ENCODE peak calls at places on chromosomes 3 and 15, in ten cellular contexts. One of them, this sample, is unnamed.

GRCh38 chr15:26665950-26666921 is 106.6 kb downstream of the GABRB3 start:
- DNase-seq in NT2/D1: peak
- DNase-seq in psoas muscle: no peak
- DNase-seq in AG09309: no peak
- DNase-seq in esophagus squamous epithelium: no peak
- DNase-seq in choroid plexus epithelial cell: no peak
- DNase-seq in ovary: no peak
- DNase-seq in kidney epithelial cell: no peak
- DNase-seq in tibial nerve: no peak
- DNase-seq in body of pancreas: no peak
- DNase-seq in this sample: no peak

GRCh38 chr3:177875786-177876476 is 660.3 kb upstream of the KCNMB2 start:
- DNase-seq in tibial nerve: no peak
- DNase-seq in kidney epithelial cell: no peak
- DNase-seq in AG09309: no peak
- DNase-seq in psoas muscle: no peak
- DNase-seq in choroid plexus epithelial cell: peak
- DNase-seq in body of pancreas: no peak
- DNase-seq in NT2/D1: no peak
- DNase-seq in esophagus squamous epithelium: no peak
- DNase-seq in ovary: no peak
- DNase-seq in this sample: no peak

GRCh38 chr3:47566667-47567066 is 12.0 kb downstream of the CSPG5 start:
- DNase-seq in ovary: no peak
- DNase-seq in NT2/D1: no peak
- DNase-seq in AG09309: no peak
- DNase-seq in tibial nerve: no peak
- DNase-seq in psoas muscle: no peak
- DNase-seq in esophagus squamous epithelium: no peak
- DNase-seq in body of pancreas: no peak
- DNase-seq in kidney epithelial cell: no peak
- DNase-seq in choroid plexus epithelial cell: no peak
- DNase-seq in this sample: no peak

GRCh38 chr15:87032291-87032690 is 952.6 kb downstream of the AGBL1 start:
- DNase-seq in AG09309: no peak
- DNase-seq in tibial nerve: no peak
- DNase-seq in esophagus squamous epithelium: no peak
- DNase-seq in choroid plexus epithelial cell: no peak
- DNase-seq in body of pancreas: no peak
- DNase-seq in ovary: no peak
- DNase-seq in kidney epithelial cell: no peak
- DNase-seq in psoas muscle: no peak
- DNase-seq in NT2/D1: peak
- DNase-seq in this sample: no peak

GRCh38 chr3:12507871-12508281 is 23.6 kb downstream of the TSEN2 start:
- DNase-seq in NT2/D1: no peak
- DNase-seq in body of pancreas: no peak
- DNase-seq in esophagus squamous epithelium: no peak
- DNase-seq in kidney epithelial cell: no peak
- DNase-seq in AG09309: no peak
- DNase-seq in choroid plexus epithelial cell: peak
- DNase-seq in psoas muscle: peak
- DNase-seq in tibial nerve: no peak
- DNase-seq in ovary: peak
- DNase-seq in this sample: peak

GRCh38 chr3:64533565-64534317 is 154.1 kb downstream of the ADAMTS9 start:
- DNase-seq in NT2/D1: peak
- DNase-seq in body of pancreas: peak
- DNase-seq in choroid plexus epithelial cell: peak
- DNase-seq in ovary: peak
- DNase-seq in AG09309: peak
- DNase-seq in psoas muscle: peak
- DNase-seq in kidney epithelial cell: peak
- DNase-seq in tibial nerve: peak
- DNase-seq in esophagus squamous epithelium: no peak
- DNase-seq in this sample: peak

GRCh38 chr3:67000006-67000405 is 1.9 kb downstream of the KBTBD8 start:
- DNase-seq in tibial nerve: no peak
- DNase-seq in kidney epithelial cell: peak
- DNase-seq in esophagus squamous epithelium: no peak
- DNase-seq in AG09309: no peak
- DNase-seq in choroid plexus epithelial cell: peak
- DNase-seq in psoas muscle: no peak
- DNase-seq in ovary: no peak
- DNase-seq in body of pancreas: no peak
- DNase-seq in NT2/D1: no peak
- DNase-seq in this sample: peak

GRCh38 chr15:63906266-63906584 is 72.5 kb upstream of the HERC1 start:
- DNase-seq in body of pancreas: no peak
- DNase-seq in esophagus squamous epithelium: no peak
- DNase-seq in kidney epithelial cell: no peak
- DNase-seq in AG09309: no peak
- DNase-seq in NT2/D1: no peak
- DNase-seq in tibial nerve: no peak
- DNase-seq in ovary: peak
- DNase-seq in psoas muscle: no peak
- DNase-seq in choroid plexus epithelial cell: no peak
- DNase-seq in this sample: no peak

DNA sequence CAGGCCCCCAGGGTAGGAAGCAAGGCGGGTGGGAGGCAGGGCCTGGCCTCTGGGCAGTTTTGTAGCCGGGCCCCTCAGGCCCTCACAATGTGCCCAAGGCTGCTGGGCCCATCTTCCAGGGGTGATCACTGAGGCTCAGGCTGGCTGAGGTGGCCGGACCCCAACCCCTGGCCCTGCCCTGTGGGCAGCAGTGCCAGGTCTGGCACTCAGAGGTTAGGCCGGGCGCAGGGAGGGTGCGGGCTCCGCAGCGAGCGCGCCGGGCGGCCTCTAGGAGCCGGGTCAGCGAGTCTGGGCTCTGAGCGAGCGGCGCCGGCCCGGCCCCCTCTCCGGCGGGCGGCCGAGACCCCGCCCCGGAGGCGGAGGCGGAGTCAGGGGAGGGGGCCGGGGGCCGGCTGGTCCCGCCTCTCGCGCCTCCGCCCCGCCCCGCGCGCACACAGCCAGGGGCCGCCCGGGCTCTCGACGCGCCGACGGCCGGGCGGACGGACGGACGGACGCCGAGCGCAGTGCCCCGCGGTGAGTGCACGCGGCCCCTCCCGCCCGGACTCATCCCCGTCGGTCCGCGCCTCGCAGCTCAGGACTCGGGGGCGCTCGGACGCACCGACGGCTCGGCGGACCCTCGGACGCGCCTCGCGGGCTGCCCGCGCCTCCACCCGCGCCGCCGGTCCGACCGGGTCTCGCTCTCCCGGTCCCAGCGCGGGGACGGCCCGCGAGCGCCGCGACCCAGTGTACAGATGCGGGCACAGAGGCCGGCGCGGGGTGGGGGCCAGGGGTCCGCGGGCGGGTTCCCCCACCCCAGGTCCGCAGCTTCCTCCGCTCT is at the start of gene FBLN2:
- DNase-seq in psoas muscle: peak
- DNase-seq in body of pancreas: peak
- DNase-seq in kidney epithelial cell: no peak
- DNase-seq in NT2/D1: peak
- DNase-seq in tibial nerve: no peak
- DNase-seq in ovary: peak
- DNase-seq in esophagus squamous epithelium: no peak
- DNase-seq in AG09309: no peak
- DNase-seq in choroid plexus epithelial cell: peak
- DNase-seq in this sample: no peak
- H3K4me3 ChIP-seq in psoas muscle: peak
- H3K4me3 ChIP-seq in body of pancreas: no peak
- H3K4me3 ChIP-seq in kidney epithelial cell: no peak
- H3K4me3 ChIP-seq in NT2/D1: peak
- H3K4me3 ChIP-seq in tibial nerve: peak
- H3K4me3 ChIP-seq in ovary: peak
- H3K4me3 ChIP-seq in esophagus squamous epithelium: peak
- H3K4me3 ChIP-seq in AG09309: peak
- H3K4me3 ChIP-seq in choroid plexus epithelial cell: peak
- H3K4me3 ChIP-seq in this sample: peak

GRCh38 chr3:134483195-134483890 is 2.4 kb downstream of the ANAPC13 start:
- DNase-seq in esophagus squamous epithelium: no peak
- DNase-seq in choroid plexus epithelial cell: peak
- DNase-seq in kidney epithelial cell: no peak
- DNase-seq in ovary: no peak
- DNase-seq in body of pancreas: no peak
- DNase-seq in NT2/D1: no peak
- DNase-seq in psoas muscle: no peak
- DNase-seq in tibial nerve: no peak
- DNase-seq in AG09309: no peak
- DNase-seq in this sample: no peak

GRCh38 chr3:134485075-134485536 is 679 bp downstream of the ANAPC13 start:
- DNase-seq in esophagus squamous epithelium: no peak
- DNase-seq in body of pancreas: peak
- DNase-seq in NT2/D1: no peak
- DNase-seq in ovary: no peak
- DNase-seq in AG09309: no peak
- DNase-seq in kidney epithelial cell: no peak
- DNase-seq in choroid plexus epithelial cell: peak
- DNase-seq in tibial nerve: no peak
- DNase-seq in psoas muscle: peak
- DNase-seq in this sample: no peak

GRCh38 chr3:134486577-134487041 is 752 bp downstream of the CEP63 start:
- DNase-seq in psoas muscle: no peak
- DNase-seq in AG09309: no peak
- DNase-seq in ovary: no peak
- DNase-seq in kidney epithelial cell: no peak
- DNase-seq in tibial nerve: no peak
- DNase-seq in NT2/D1: no peak
- DNase-seq in body of pancreas: no peak
- DNase-seq in choroid plexus epithelial cell: peak
- DNase-seq in esophagus squamous epithelium: no peak
- DNase-seq in this sample: no peak

GRCh38 chr3:134485620-134486576 is at the start of the genes ANAPC13 and CEP63:
- DNase-seq in tibial nerve: peak
- DNase-seq in kidney epithelial cell: peak
- DNase-seq in choroid plexus epithelial cell: peak
- DNase-seq in NT2/D1: peak
- DNase-seq in body of pancreas: peak
- DNase-seq in psoas muscle: peak
- DNase-seq in esophagus squamous epithelium: peak
- DNase-seq in AG09309: peak
- DNase-seq in ovary: peak
- DNase-seq in this sample: peak

GRCh38 chr3:134487406-134487805 is 1.5 kb downstream of the CEP63 start:
- DNase-seq in tibial nerve: no peak
- DNase-seq in choroid plexus epithelial cell: no peak
- DNase-seq in psoas muscle: no peak
- DNase-seq in kidney epithelial cell: no peak
- DNase-seq in body of pancreas: no peak
- DNase-seq in NT2/D1: no peak
- DNase-seq in AG09309: no peak
- DNase-seq in ovary: no peak
- DNase-seq in esophagus squamous epithelium: no peak
- DNase-seq in this sample: no peak
- H3K4me3 ChIP-seq in tibial nerve: peak
- H3K4me3 ChIP-seq in choroid plexus epithelial cell: no peak
- H3K4me3 ChIP-seq in psoas muscle: peak
- H3K4me3 ChIP-seq in kidney epithelial cell: no peak
- H3K4me3 ChIP-seq in body of pancreas: no peak
- H3K4me3 ChIP-seq in NT2/D1: peak
- H3K4me3 ChIP-seq in AG09309: no peak
- H3K4me3 ChIP-seq in ovary: no peak
- H3K4me3 ChIP-seq in esophagus squamous epithelium: peak
- H3K4me3 ChIP-seq in this sample: peak

GRCh38 chr3:102415553-102415952 is 19.3 kb upstream of the ZPLD1 start:
- DNase-seq in NT2/D1: no peak
- DNase-seq in body of pancreas: no peak
- DNase-seq in psoas muscle: no peak
- DNase-seq in choroid plexus epithelial cell: peak
- DNase-seq in kidney epithelial cell: no peak
- DNase-seq in ovary: no peak
- DNase-seq in esophagus squamous epithelium: no peak
- DNase-seq in AG09309: no peak
- DNase-seq in tibial nerve: no peak
- DNase-seq in this sample: no peak
- H3K4me3 ChIP-seq in NT2/D1: no peak
- H3K4me3 ChIP-seq in body of pancreas: no peak
- H3K4me3 ChIP-seq in psoas muscle: peak
- H3K4me3 ChIP-seq in choroid plexus epithelial cell: no peak
- H3K4me3 ChIP-seq in kidney epithelial cell: no peak
- H3K4me3 ChIP-seq in ovary: peak
- H3K4me3 ChIP-seq in esophagus squamous epithelium: peak
- H3K4me3 ChIP-seq in AG09309: no peak
- H3K4me3 ChIP-seq in tibial nerve: peak
- H3K4me3 ChIP-seq in this sample: no peak

GRCh38 chr3:127911421-127911931 is 3.6 kb upstream of the KBTBD12 start:
- DNase-seq in kidney epithelial cell: no peak
- DNase-seq in AG09309: no peak
- DNase-seq in ovary: peak
- DNase-seq in choroid plexus epithelial cell: no peak
- DNase-seq in psoas muscle: no peak
- DNase-seq in tibial nerve: no peak
- DNase-seq in body of pancreas: no peak
- DNase-seq in NT2/D1: no peak
- DNase-seq in esophagus squamous epithelium: no peak
- DNase-seq in this sample: no peak

GRCh38 chr3:127914584-127914983 is 448 bp upstream of the KBTBD12 start:
- DNase-seq in ovary: no peak
- DNase-seq in psoas muscle: no peak
- DNase-seq in body of pancreas: no peak
- DNase-seq in choroid plexus epithelial cell: no peak
- DNase-seq in AG09309: no peak
- DNase-seq in kidney epithelial cell: no peak
- DNase-seq in esophagus squamous epithelium: no peak
- DNase-seq in tibial nerve: no peak
- DNase-seq in NT2/D1: no peak
- DNase-seq in this sample: no peak

GRCh38 chr3:127915937-127916480 is 977 bp downstream of the KBTBD12 start:
- DNase-seq in esophagus squamous epithelium: no peak
- DNase-seq in AG09309: no peak
- DNase-seq in kidney epithelial cell: no peak
- DNase-seq in ovary: no peak
- DNase-seq in choroid plexus epithelial cell: no peak
- DNase-seq in body of pancreas: no peak
- DNase-seq in NT2/D1: no peak
- DNase-seq in psoas muscle: no peak
- DNase-seq in tibial nerve: no peak
- DNase-seq in this sample: no peak

GRCh38 chr3:127920738-127921137 is 5.7 kb downstream of the KBTBD12 start:
- DNase-seq in psoas muscle: no peak
- DNase-seq in body of pancreas: no peak
- DNase-seq in esophagus squamous epithelium: no peak
- DNase-seq in choroid plexus epithelial cell: no peak
- DNase-seq in AG09309: no peak
- DNase-seq in NT2/D1: no peak
- DNase-seq in kidney epithelial cell: no peak
- DNase-seq in ovary: no peak
- DNase-seq in tibial nerve: no peak
- DNase-seq in this sample: no peak

DNA sequence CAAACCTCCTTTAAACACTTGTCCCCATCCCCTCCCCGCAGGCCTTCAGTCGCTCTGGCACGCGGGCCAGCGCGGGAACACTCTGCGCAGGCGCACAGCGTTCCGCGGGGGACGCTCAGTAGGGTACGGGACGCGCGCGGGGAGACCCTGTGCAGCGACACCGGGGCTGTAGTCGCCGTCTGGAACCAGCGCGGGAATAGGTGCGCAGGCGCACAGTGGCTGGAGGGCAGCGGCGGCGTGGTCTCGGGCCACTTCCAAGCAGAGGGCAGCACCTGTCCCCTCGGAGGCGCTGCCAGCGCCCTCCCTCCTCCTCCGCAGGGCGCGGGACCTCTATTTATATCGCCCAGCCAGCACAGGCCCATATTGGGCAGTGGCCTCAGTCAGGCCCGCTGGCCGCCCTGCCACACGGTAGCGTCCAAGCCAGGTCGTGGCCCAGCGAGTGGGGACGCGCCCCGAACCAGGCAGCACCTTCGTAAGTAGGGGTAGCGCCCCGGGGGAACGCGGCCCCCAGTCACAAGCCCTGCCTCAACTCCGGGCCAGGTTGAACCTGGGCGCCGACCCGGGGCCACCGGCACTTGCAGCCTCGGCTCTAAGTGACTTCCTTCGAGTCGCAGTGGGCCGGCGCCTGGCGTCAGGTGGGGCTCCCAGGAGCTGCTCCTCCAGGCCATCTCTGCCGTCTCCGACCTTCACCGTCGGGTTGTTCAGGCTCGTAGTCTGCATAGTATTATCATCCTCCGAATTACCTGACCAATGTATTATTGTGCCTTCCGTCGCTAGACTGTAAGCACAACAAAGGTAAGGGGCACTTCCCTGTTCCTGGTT is at the start of gene KBTBD12:
- DNase-seq in esophagus squamous epithelium: no peak
- DNase-seq in tibial nerve: no peak
- DNase-seq in body of pancreas: peak
- DNase-seq in NT2/D1: no peak
- DNase-seq in kidney epithelial cell: no peak
- DNase-seq in AG09309: no peak
- DNase-seq in ovary: peak
- DNase-seq in psoas muscle: peak
- DNase-seq in choroid plexus epithelial cell: no peak
- DNase-seq in this sample: no peak
- H3K4me3 ChIP-seq in esophagus squamous epithelium: peak
- H3K4me3 ChIP-seq in tibial nerve: peak
- H3K4me3 ChIP-seq in body of pancreas: peak
- H3K4me3 ChIP-seq in NT2/D1: no peak
- H3K4me3 ChIP-seq in kidney epithelial cell: peak
- H3K4me3 ChIP-seq in AG09309: peak
- H3K4me3 ChIP-seq in ovary: peak
- H3K4me3 ChIP-seq in psoas muscle: peak
- H3K4me3 ChIP-seq in choroid plexus epithelial cell: peak
- H3K4me3 ChIP-seq in this sample: peak